ENCODE peak calls at places on chromosome 15, in nine cellular contexts. V is ELR; O is Jurkat, Clone E6-1; R is nucleus accumbens; Q is T follicular helper cell; B is NCI-H1417; D is left colon; I is NCI-H345; A is coronary artery. M is an unnamed sample.

GRCh38 chr15:66646308-66646707 is 55.7 kb upstream of the SMAD6 start:
- DNase-seq in I (no peak), O (no peak), B (no peak), A (peak; percentile 85), R (no peak), Q (no peak), D (no peak), V (no peak), M (no peak)

GRCh38 chr15:29056839-29057450 is 171.2 kb downstream of the APBA2 start:
- DNase-seq in O (no peak), Q (no peak), B (no peak), R (no peak), D (no peak), V (no peak), A (no peak), I (no peak), M (no peak)

GRCh38 chr15:39642011-39642640 is 61.2 kb downstream of the THBS1 start:
- DNase-seq in A (no peak), D (no peak), V (peak; percentile 86), R (no peak), O (no peak), B (no peak), I (no peak), Q (no peak), M (no peak)

GRCh38 chr15:82810863-82811421 is 1.5 kb downstream of the WHAMM start:
- DNase-seq in Q (peak; percentile 40), V (peak; percentile 18), R (no peak), A (no peak), I (no peak), B (no peak), D (no peak), O (peak; percentile 33), M (no peak)

GRCh38 chr15:67107014-67107812 is 41.8 kb downstream of the SMAD3 start:
- DNase-seq in B (no peak), I (no peak), V (peak; percentile 99), D (peak; percentile 84), Q (no peak), R (no peak), A (no peak), O (no peak), M (no peak)

GRCh38 chr15:67066041-67067021 is 929 bp downstream of the SMAD3 start:
- DNase-seq in R (no peak), O (no peak), I (no peak), A (no peak), D (no peak), V (peak; percentile 44), Q (no peak), B (peak; percentile 71), M (no peak)

GRCh38 chr15:77497942-77498361 is 77.3 kb downstream of the HMG20A start:
- DNase-seq in A (no peak), I (no peak), V (no peak), B (no peak), Q (no peak), R (no peak), O (no peak), D (no peak), M (no peak)

GRCh38 chr15:49832421-49832980 is 211.7 kb downstream of the DTWD1 start:
- DNase-seq in Q (no peak), A (no peak), R (no peak), O (peak; percentile 19), V (peak; percentile 45), D (peak; percentile 61), I (no peak), B (no peak), M (no peak)

GRCh38 chr15:50210462-50211264 is 28.7 kb downstream of the SLC27A2 start:
- DNase-seq in D (peak; percentile 95), I (no peak), R (no peak), O (no peak), A (no peak), V (no peak), Q (no peak), B (no peak), M (no peak)